ENCODE peak calls at places on chromosome 7, in seven cellular contexts. One of them, this sample, is unnamed.
A peak's percentile ranks its signal among the peaks of the same experiment; 100 is the strongest.

GRCh38 chr7:152760384-152761115 is 998 bp downstream of the ACTR3B start:
- DNase-seq in breast epithelium: no peak
- DNase-seq in stomach: no peak
- DNase-seq in esophagus muscularis mucosa: peak; percentile 72
- DNase-seq in Panc1: no peak
- DNase-seq in prostate gland: no peak
- DNase-seq in HCT116: no peak
- DNase-seq in this sample: no peak

GRCh38 chr7:94562525-94562924 is 52.9 kb downstream of the CASD1 start:
- DNase-seq in esophagus muscularis mucosa: no peak
- DNase-seq in HCT116: no peak
- DNase-seq in Panc1: no peak
- DNase-seq in stomach: no peak
- DNase-seq in breast epithelium: no peak
- DNase-seq in prostate gland: no peak
- DNase-seq in this sample: no peak

GRCh38 chr7:105118612-105119600 is 104.9 kb downstream of the KMT2E start:
- DNase-seq in breast epithelium: no peak
- DNase-seq in esophagus muscularis mucosa: peak; percentile 79
- DNase-seq in HCT116: no peak
- DNase-seq in Panc1: no peak
- DNase-seq in stomach: no peak
- DNase-seq in prostate gland: no peak
- DNase-seq in this sample: no peak

GRCh38 chr7:22210355-22210754 is 146.6 kb downstream of the RAPGEF5 start:
- DNase-seq in Panc1: no peak
- DNase-seq in prostate gland: no peak
- DNase-seq in esophagus muscularis mucosa: peak; percentile 45
- DNase-seq in HCT116: peak; percentile 64
- DNase-seq in breast epithelium: no peak
- DNase-seq in stomach: no peak
- DNase-seq in this sample: no peak

GRCh38 chr7:42197391-42197790 is 39.6 kb downstream of the GLI3 start:
- DNase-seq in stomach: no peak
- DNase-seq in HCT116: no peak
- DNase-seq in Panc1: no peak
- DNase-seq in esophagus muscularis mucosa: no peak
- DNase-seq in breast epithelium: no peak
- DNase-seq in prostate gland: no peak
- DNase-seq in this sample: no peak

GRCh38 chr7:44971991-44972441 is 6.8 kb downstream of the MYO1G start:
- DNase-seq in esophagus muscularis mucosa: no peak
- DNase-seq in prostate gland: no peak
- DNase-seq in HCT116: no peak
- DNase-seq in Panc1: no peak
- DNase-seq in breast epithelium: no peak
- DNase-seq in stomach: no peak
- DNase-seq in this sample: peak; percentile 18

GRCh38 chr7:66626236-66626957 is 2.3 kb upstream of the KCTD7 start:
- DNase-seq in stomach: no peak
- DNase-seq in Panc1: no peak
- DNase-seq in prostate gland: no peak
- DNase-seq in esophagus muscularis mucosa: no peak
- DNase-seq in HCT116: no peak
- DNase-seq in breast epithelium: no peak
- DNase-seq in this sample: no peak

GRCh38 chr7:117098457-117098856 is 145.2 kb downstream of the ST7 start:
- DNase-seq in breast epithelium: no peak
- DNase-seq in esophagus muscularis mucosa: no peak
- DNase-seq in HCT116: no peak
- DNase-seq in prostate gland: no peak
- DNase-seq in stomach: no peak
- DNase-seq in Panc1: peak; percentile 20
- DNase-seq in this sample: no peak

GRCh38 chr7:24668922-24669635 is 88.2 kb downstream of the GSDME start:
- DNase-seq in stomach: no peak
- DNase-seq in prostate gland: no peak
- DNase-seq in breast epithelium: no peak
- DNase-seq in Panc1: no peak
- DNase-seq in HCT116: no peak
- DNase-seq in esophagus muscularis mucosa: no peak
- DNase-seq in this sample: no peak

GRCh38 chr7:123658023-123658422 is 2.4 kb downstream of the LMOD2 start:
- DNase-seq in stomach: no peak
- DNase-seq in prostate gland: no peak
- DNase-seq in esophagus muscularis mucosa: no peak
- DNase-seq in HCT116: no peak
- DNase-seq in Panc1: no peak
- DNase-seq in breast epithelium: no peak
- DNase-seq in this sample: no peak

GRCh38 chr7:85851571-85852193 is 664.8 kb upstream of the SEMA3D start:
- DNase-seq in stomach: no peak
- DNase-seq in Panc1: no peak
- DNase-seq in esophagus muscularis mucosa: no peak
- DNase-seq in prostate gland: no peak
- DNase-seq in HCT116: peak; percentile 34
- DNase-seq in breast epithelium: no peak
- DNase-seq in this sample: no peak

GRCh38 chr7:26525413-26526287 is 234.0 kb downstream of the SNX10 start:
- DNase-seq in prostate gland: no peak
- DNase-seq in Panc1: no peak
- DNase-seq in breast epithelium: no peak
- DNase-seq in esophagus muscularis mucosa: no peak
- DNase-seq in stomach: no peak
- DNase-seq in HCT116: no peak
- DNase-seq in this sample: no peak

GRCh38 chr7:129678606-129679005 is 67.1 kb downstream of the NRF1 start:
- DNase-seq in breast epithelium: no peak
- DNase-seq in esophagus muscularis mucosa: no peak
- DNase-seq in prostate gland: no peak
- DNase-seq in HCT116: no peak
- DNase-seq in Panc1: no peak
- DNase-seq in stomach: no peak
- DNase-seq in this sample: no peak

GRCh38 chr7:145644426-145645154 is 472.0 kb upstream of the CNTNAP2 start:
- DNase-seq in esophagus muscularis mucosa: no peak
- DNase-seq in stomach: no peak
- DNase-seq in Panc1: no peak
- DNase-seq in HCT116: no peak
- DNase-seq in prostate gland: no peak
- DNase-seq in breast epithelium: no peak
- DNase-seq in this sample: no peak
- H3K9me3 ChIP-seq in esophagus muscularis mucosa: no peaks in the 10 kb centered on the region
- H3K9me3 ChIP-seq in stomach: peaks cover 19% of the 10 kb centered on the region
- H3K9me3 ChIP-seq in Panc1: no peaks in the 10 kb centered on the region
- H3K9me3 ChIP-seq in HCT116: no peaks in the 10 kb centered on the region
- H3K9me3 ChIP-seq in prostate gland: no peaks in the 10 kb centered on the region
- H3K9me3 ChIP-seq in breast epithelium: no peaks in the 10 kb centered on the region
- H3K9me3 ChIP-seq in this sample: no peaks in the 10 kb centered on the region

DNA sequence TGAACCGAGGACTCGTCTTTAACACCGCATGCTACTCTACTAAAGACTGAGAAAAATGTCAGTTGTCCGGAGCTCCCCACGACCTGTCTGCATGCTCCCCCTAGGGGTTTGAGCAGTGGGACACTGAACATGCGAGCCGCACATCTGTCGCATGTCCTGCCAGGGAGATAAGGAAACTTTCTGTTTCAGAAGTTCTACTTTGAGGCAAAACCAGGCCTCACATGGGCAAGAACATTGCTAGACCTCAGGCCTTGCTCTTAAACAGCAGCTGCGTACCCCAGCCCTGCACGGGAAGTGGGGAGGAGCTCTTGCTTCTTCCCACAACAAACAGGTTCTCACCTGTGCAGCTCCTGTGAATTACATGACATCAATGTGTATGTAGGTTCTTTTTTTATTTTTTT is 30.3 kb upstream of the HERPUD2 start:
- DNase-seq in Panc1: no peak
- DNase-seq in HCT116: no peak
- DNase-seq in breast epithelium: no peak
- DNase-seq in stomach: peak; percentile 41
- DNase-seq in esophagus muscularis mucosa: no peak
- DNase-seq in prostate gland: no peak
- DNase-seq in this sample: peak; percentile 34
- TF ChIP-seq POLR2AphosphoS5 in Panc1: no peak
- TF ChIP-seq POLR2AphosphoS5 in HCT116: no peak
- TF ChIP-seq POLR2AphosphoS5 in breast epithelium: no peak
- TF ChIP-seq POLR2AphosphoS5 in stomach: no peak
- TF ChIP-seq POLR2AphosphoS5 in esophagus muscularis mucosa: peak; percentile 8
- TF ChIP-seq POLR2AphosphoS5 in prostate gland: no peak
- TF ChIP-seq POLR2AphosphoS5 in this sample: no peak

DNA sequence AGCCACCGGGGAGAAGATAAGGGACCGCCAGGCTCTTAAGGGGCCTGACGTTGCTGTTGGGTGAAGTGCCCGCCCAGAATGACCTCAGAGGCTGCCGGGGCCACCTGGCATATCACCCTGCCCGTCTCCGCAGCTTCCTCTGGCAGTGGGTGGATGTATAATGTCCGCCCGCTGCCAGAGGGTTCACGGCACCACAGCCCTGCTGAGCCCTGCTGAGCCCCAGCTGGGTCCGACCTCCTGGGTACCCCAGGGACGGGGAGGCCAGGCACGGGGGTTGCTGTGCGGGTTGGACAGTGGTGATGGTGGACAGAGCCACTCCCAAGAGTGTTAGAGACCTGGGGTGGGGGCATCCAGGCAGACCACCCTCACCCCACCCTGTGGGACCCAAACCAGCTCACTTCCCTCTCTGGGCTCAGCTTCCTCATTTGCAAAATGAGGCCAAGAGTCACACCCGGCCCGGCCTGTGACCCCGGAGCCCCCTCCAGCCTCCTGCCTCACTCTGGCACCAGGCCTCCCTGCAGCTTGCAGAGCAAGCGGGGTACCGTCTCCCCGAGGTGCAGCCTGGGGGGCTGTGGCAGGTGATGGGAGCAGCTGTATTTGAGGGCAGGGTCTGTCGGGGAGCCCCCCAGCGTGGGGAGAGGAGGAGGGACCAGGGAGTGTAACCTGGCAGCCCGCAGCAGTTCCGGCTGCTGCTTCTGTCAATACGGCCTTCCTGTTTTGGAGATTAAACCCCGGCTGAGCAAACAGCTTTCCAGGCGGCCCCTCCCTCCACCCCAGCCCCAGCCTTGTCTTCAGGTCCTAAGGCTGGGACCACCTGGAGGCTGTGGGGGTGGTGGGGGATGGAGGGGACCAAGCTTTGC is 8.4 kb upstream of the LFNG start:
- DNase-seq in HCT116: no peak
- DNase-seq in prostate gland: peak; percentile 79
- DNase-seq in stomach: peak; percentile 69
- DNase-seq in esophagus muscularis mucosa: no peak
- DNase-seq in breast epithelium: no peak
- DNase-seq in Panc1: no peak
- DNase-seq in this sample: peak; percentile 84
- H3K4me3 ChIP-seq in HCT116: no peak overlapping the region
- H3K4me3 ChIP-seq in prostate gland: no peak overlapping the region
- H3K4me3 ChIP-seq in stomach: peak overlapping the region; percentile 14
- H3K4me3 ChIP-seq in esophagus muscularis mucosa: no peak overlapping the region
- H3K4me3 ChIP-seq in breast epithelium: no peak overlapping the region
- H3K4me3 ChIP-seq in Panc1: no peak overlapping the region
- H3K4me3 ChIP-seq in this sample: no peak overlapping the region

DNA sequence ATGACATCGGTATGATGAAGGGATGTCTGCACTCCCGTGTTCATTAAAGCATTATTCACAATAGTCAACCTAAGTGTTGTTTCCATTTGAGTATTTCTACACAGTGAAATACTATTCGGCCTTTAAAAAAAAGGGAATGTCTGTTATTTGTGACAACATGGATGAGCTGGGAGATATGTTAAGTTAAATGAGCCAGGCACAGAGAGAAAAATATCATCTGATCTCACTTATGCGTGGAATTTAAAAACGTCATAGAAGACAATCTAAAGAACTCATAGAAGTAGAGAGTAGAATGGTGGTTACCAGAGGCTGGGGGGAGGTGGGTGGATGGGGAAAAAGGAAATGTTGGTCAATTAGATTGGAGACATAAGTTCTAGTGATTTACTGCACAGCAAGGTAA is 753.3 kb downstream of the GRM8 start:
- DNase-seq in prostate gland: no peak
- DNase-seq in Panc1: no peak
- DNase-seq in stomach: no peak
- DNase-seq in esophagus muscularis mucosa: no peak
- DNase-seq in breast epithelium: no peak
- DNase-seq in HCT116: no peak
- DNase-seq in this sample: no peak
- H3K9me3 ChIP-seq in prostate gland: no peaks in the 10 kb centered on the region
- H3K9me3 ChIP-seq in Panc1: no peaks in the 10 kb centered on the region
- H3K9me3 ChIP-seq in stomach: no peaks in the 10 kb centered on the region
- H3K9me3 ChIP-seq in esophagus muscularis mucosa: no peaks in the 10 kb centered on the region
- H3K9me3 ChIP-seq in breast epithelium: no peaks in the 10 kb centered on the region
- H3K9me3 ChIP-seq in HCT116: no peaks in the 10 kb centered on the region
- H3K9me3 ChIP-seq in this sample: no peaks in the 10 kb centered on the region

This sample was measured in upper lobe of left lung.